ENCODE peak calls at places on chromosomes 2 and 18, in five cellular contexts. C is RWPE1, A is occipital lobe, M is right lobe of liver, F is NCI-H1694 treated with DMSO at 0.1 percent for 48 hours. I is an unnamed sample.

GRCh38 chr2:74658516-74658915 is 4.5 kb downstream of the SEMA4F start:
- DNase-seq in A (no peak), F (peak; percentile 31), M (no peak), C (no peak), I (no peak)

GRCh38 chr2:85959826-85960225 is 71.0 kb upstream of the ST3GAL5 start:
- DNase-seq in M (no peak), A (no peak), F (no peak), C (no peak), I (no peak)

GRCh38 chr18:75592527-75592926 is 165.0 kb upstream of the SMIM21 start:
- DNase-seq in M (no peak), F (no peak), C (no peak), A (no peak), I (no peak)

GRCh38 chr2:15984367-15985255 is 44.3 kb downstream of the MYCN start:
- DNase-seq in C (no peak), A (peak; percentile 90), F (peak; percentile 80), M (no peak), I (peak; percentile 88)

GRCh38 chr18:23950644-23951043 is 63.9 kb upstream of the TTC39C start:
- DNase-seq in A (no peak), F (no peak), C (no peak), M (no peak), I (no peak)

GRCh38 chr18:36217348-36217747 is 30.1 kb downstream of the MOCOS start:
- DNase-seq in C (no peak), F (no peak), A (no peak), M (no peak), I (no peak)

GRCh38 chr2:230913812-230914211 is 11.2 kb downstream of the GPR55 start:
- DNase-seq in F (no peak), A (no peak), M (no peak), C (no peak), I (no peak)

GRCh38 chr18:73670536-73670935 is 477.1 kb downstream of the FBXO15 start:
- DNase-seq in C (peak; percentile 56), F (no peak), M (no peak), A (no peak), I (no peak)

GRCh38 chr2:2466534-2466933 is 135.5 kb upstream of the MYT1L start:
- DNase-seq in A (no peak), C (no peak), M (no peak), F (no peak), I (no peak)

GRCh38 chr18:52183107-52183506 is 156.9 kb upstream of the DCC start:
- DNase-seq in M (no peak), F (no peak), A (no peak), C (no peak), I (no peak)

GRCh38 chr2:47083886-47084682 is 71.0 kb downstream of the STPG4 start:
- DNase-seq in C (no peak), A (no peak), M (no peak), F (no peak), I (no peak)

GRCh38 chr2:230018153-230018552 is 50.6 kb downstream of the SLC16A14 start:
- DNase-seq in A (no peak), C (peak; percentile 45), F (no peak), M (no peak), I (no peak)

GRCh38 chr2:62305421-62306176 is 109.7 kb downstream of the B3GNT2 start:
- DNase-seq in C (no peak), M (no peak), F (no peak), A (no peak), I (no peak)

GRCh38 chr2:152557273-152557879 is 159.9 kb downstream of the PRPF40A start:
- DNase-seq in F (no peak), C (no peak), A (no peak), M (no peak), I (no peak)

GRCh38 chr2:33791625-33792024 is 192.5 kb upstream of the FAM98A start:
- DNase-seq in C (peak; percentile 59), F (no peak), A (no peak), M (no peak), I (no peak)

GRCh38 chr2:18078206-18078605 is 199.7 kb downstream of the KCNS3 start:
- DNase-seq in M (no peak), A (no peak), F (no peak), C (no peak), I (no peak)

GRCh38 chr2:168976034-168976654 is 55.0 kb downstream of the ABCB11 start:
- DNase-seq in A (no peak), F (peak; percentile 4), M (no peak), C (no peak), I (no peak)

GRCh38 chr2:529425-529824 is 147.8 kb downstream of the TMEM18 start:
- DNase-seq in C (peak; percentile 42), F (peak; percentile 9), A (no peak), M (no peak), I (no peak)

GRCh38 chr18:77086034-77086433 is 46.5 kb downstream of the MBP start:
- DNase-seq in M (no peak), C (peak; percentile 93), A (no peak), F (no peak), I (no peak)

GRCh38 chr2:130365963-130366362 is 10.1 kb downstream of the PTPN18 start:
- DNase-seq in F (no peak), M (no peak), C (no peak), A (no peak), I (no peak)

GRCh38 chr2:95574506-95574905 is 17.3 kb upstream of the TRIM43 start:
- DNase-seq in F (no peak), A (no peak), C (no peak), M (no peak), I (no peak)

GRCh38 chr2:141384676-141385075 is 746.1 kb downstream of the LRP1B start:
- DNase-seq in F (no peak), M (no peak), C (no peak), A (no peak), I (no peak)